ENCODE peak calls at places on chromosomes 7 and 10, in four cellular contexts. Z is cardiac fibroblast, V is glutamatergic neuron, I is body of pancreas. U is an unnamed sample.

GRCh38 chr7:150959739-150960734 is 18.1 kb downstream of the KCNH2 start:
- DNase-seq in Z (peak), I (no peak), V (peak), U (no peak)

GRCh38 chr10:7836571-7836970 is 18.3 kb downstream of the TAF3 start:
- DNase-seq in Z (no peak), I (no peak), V (no peak), U (no peak)

GRCh38 chr10:95467162-95467599 is 94.0 kb downstream of the SORBS1 start:
- DNase-seq in V (peak), I (peak), Z (peak), U (no peak)

GRCh38 chr10:88991161-88991899 is 732 bp downstream of the FAS start:
- DNase-seq in V (peak), Z (peak), I (peak), U (no peak)

GRCh38 chr10:521844-522243 is 167.6 kb downstream of the DIP2C start:
- DNase-seq in Z (no peak), V (peak), I (no peak), U (no peak)

GRCh38 chr7:113100091-113100723 is 13.6 kb upstream of the GPR85 start:
- DNase-seq in I (peak), V (no peak), Z (peak), U (no peak)

GRCh38 chr10:123560301-123561144 is 105.6 kb upstream of the GPR26 start:
- DNase-seq in I (no peak), Z (no peak), V (no peak), U (no peak)

GRCh38 chr10:93288679-93289634 is 193.2 kb downstream of the MYOF start:
- DNase-seq in V (peak), I (peak), Z (peak), U (peak)

GRCh38 chr7:2124604-2125345 is 108.0 kb downstream of the MAD1L1 start:
- DNase-seq in V (no peak), Z (no peak), I (no peak), U (no peak)

GRCh38 chr7:122887198-122887597 is 938 bp upstream of the CADPS2 start:
- DNase-seq in Z (peak), V (peak), I (peak), U (no peak)

GRCh38 chr10:8721641-8722040 is 667.2 kb downstream of the GATA3 start:
- DNase-seq in V (no peak), Z (no peak), I (no peak), U (no peak)

DNA sequence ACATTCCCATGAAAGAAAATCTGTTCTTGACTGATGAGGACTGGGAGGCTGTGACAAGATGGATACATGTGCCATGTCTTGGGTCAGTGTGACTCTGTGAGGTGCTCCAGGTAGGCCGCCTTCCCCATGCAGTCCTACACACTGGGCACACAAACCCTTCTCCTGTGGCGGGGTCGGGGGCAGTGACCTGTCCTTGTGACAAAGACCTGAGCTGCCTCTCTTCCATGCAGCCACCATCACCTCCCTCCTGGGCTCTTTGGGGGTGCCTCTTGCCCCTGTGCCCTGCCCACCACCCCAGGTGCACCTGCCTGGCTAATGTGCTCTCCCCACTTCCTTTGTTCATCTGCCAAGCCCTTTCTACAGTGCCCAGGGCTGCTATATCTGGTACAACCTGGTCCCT is 35.7 kb upstream of the DMBT1 start:
- DNase-seq in V (no peak), Z (no peak), I (no peak), U (no peak)
- TF ChIP-seq CTCF in V (no peak), Z (no peak), I (no peak), U (no peak)

GRCh38 chr7:117372073-117372472 is 49.2 kb upstream of the WNT2 start:
- DNase-seq in V (no peak), Z (no peak), I (no peak), U (no peak)

GRCh38 chr7:117381357-117381756 is 45.9 kb downstream of the ASZ1 start:
- DNase-seq in Z (no peak), I (no peak), V (no peak), U (no peak)

DNA sequence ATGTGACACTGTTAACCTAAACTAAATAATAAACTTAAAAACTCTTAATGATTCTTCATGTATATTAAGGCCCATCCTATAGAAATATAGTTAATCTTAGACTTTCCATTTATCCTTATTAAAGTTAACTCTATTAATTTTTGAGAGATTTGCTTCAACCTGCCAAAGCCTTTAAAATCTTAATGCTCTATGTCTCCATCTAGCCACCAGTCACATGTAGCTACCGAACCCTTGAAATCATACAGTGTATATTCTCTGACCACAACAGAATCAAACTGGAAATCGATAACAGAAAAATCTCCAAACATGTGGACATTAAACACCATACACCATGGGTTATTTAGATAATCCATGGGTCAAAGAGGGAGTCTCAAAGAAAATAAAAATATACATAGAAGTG is 51.9 kb downstream of the ASZ1 start:
- DNase-seq in V (no peak), Z (peak), I (no peak), U (no peak)
- TF ChIP-seq CTCF in V (no peak), Z (peak), I (no peak), U (peak)

DNA sequence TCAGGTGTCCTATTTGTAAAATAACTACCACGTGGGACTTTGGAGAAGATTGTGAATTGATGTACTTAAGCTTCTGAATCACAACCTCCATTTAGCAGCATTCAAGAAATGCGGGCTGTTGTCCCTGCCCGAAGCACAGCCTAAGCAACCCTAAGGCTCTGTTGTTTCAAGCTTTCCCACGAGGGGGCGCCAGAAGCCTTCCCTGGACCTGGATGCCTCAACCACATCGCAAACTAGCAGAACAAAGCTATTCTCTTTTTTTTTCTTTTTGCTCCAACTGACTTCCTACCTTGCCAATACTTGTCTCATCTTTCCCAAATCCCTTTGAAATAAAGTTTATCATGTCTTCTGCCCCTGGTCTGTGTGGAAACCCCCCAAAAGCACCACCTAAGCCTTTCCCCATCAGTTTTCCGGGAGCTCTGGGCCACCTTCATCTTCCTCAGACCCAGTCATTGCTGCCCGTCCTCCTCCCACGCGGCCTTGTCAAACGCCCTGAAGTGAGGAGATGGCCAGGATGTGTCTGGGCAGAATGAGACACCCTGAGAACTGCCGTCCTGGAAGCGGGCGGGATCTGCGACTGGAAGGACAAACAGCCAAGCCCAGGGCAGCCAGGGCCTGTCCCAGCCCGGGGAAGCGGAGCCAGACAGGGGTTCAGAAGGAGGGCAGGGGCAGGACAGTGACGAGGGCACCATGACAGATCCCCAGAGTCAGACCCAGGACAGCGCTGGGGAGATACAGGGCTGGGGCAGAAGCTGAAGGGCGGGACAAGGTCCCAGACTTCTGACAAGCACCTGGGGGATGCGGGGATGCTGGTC is 112.7 kb downstream of the SLIT1 start:
- DNase-seq in V (peak), Z (peak), I (peak), U (peak)
- TF ChIP-seq CTCF in V (peak), Z (peak), I (peak), U (peak)

GRCh38 chr7:156442503-156442902 is 198.1 kb upstream of the RNF32 start:
- DNase-seq in Z (no peak), V (no peak), I (no peak), U (no peak)
- TF ChIP-seq CTCF in Z (no peak), V (no peak), I (no peak), U (no peak)